ENCODE peak calls at places on chromosomes 16 and 17, in eight cellular contexts. One of them, this sample, is unnamed.

GRCh38 chr17:45451131-45451530 is 18.5 kb upstream of the ARHGAP27 start:
- DNase-seq in breast epithelium: no peak
- DNase-seq in OCI-LY7: peak
- DNase-seq in CD8-positive, alpha-beta T cell: no peak
- DNase-seq in sigmoid colon: peak
- DNase-seq in tibial nerve: no peak
- DNase-seq in astrocyte of the spinal cord: no peak
- DNase-seq in heart right ventricle: no peak
- DNase-seq in this sample: no peak

GRCh38 chr16:73483076-73483791 is 435.3 kb upstream of the ZFHX3 start:
- DNase-seq in breast epithelium: no peak
- DNase-seq in OCI-LY7: no peak
- DNase-seq in CD8-positive, alpha-beta T cell: no peak
- DNase-seq in sigmoid colon: no peak
- DNase-seq in tibial nerve: no peak
- DNase-seq in astrocyte of the spinal cord: no peak
- DNase-seq in heart right ventricle: no peak
- DNase-seq in this sample: no peak

GRCh38 chr16:17335826-17336492 is 134.8 kb downstream of the XYLT1 start:
- DNase-seq in breast epithelium: no peak
- DNase-seq in OCI-LY7: no peak
- DNase-seq in CD8-positive, alpha-beta T cell: no peak
- DNase-seq in sigmoid colon: peak
- DNase-seq in tibial nerve: no peak
- DNase-seq in astrocyte of the spinal cord: no peak
- DNase-seq in heart right ventricle: no peak
- DNase-seq in this sample: no peak

GRCh38 chr17:40499551-40500189 is 1.8 kb downstream of the TNS4 start:
- DNase-seq in breast epithelium: peak
- DNase-seq in OCI-LY7: no peak
- DNase-seq in CD8-positive, alpha-beta T cell: no peak
- DNase-seq in sigmoid colon: peak
- DNase-seq in tibial nerve: peak
- DNase-seq in astrocyte of the spinal cord: peak
- DNase-seq in heart right ventricle: peak
- DNase-seq in this sample: peak

GRCh38 chr16:3152273-3153076 is 17.6 kb downstream of the ZNF213 start:
- DNase-seq in breast epithelium: peak
- DNase-seq in OCI-LY7: peak
- DNase-seq in CD8-positive, alpha-beta T cell: peak
- DNase-seq in sigmoid colon: peak
- DNase-seq in tibial nerve: peak
- DNase-seq in astrocyte of the spinal cord: peak
- DNase-seq in heart right ventricle: peak
- DNase-seq in this sample: peak

GRCh38 chr17:80938556-80938955 is 53.1 kb upstream of the CHMP6 start:
- DNase-seq in breast epithelium: no peak
- DNase-seq in OCI-LY7: no peak
- DNase-seq in CD8-positive, alpha-beta T cell: no peak
- DNase-seq in sigmoid colon: no peak
- DNase-seq in tibial nerve: no peak
- DNase-seq in astrocyte of the spinal cord: no peak
- DNase-seq in heart right ventricle: no peak
- DNase-seq in this sample: no peak

GRCh38 chr17:72393553-72393952 is 272.7 kb downstream of the SOX9 start:
- DNase-seq in breast epithelium: no peak
- DNase-seq in OCI-LY7: no peak
- DNase-seq in CD8-positive, alpha-beta T cell: no peak
- DNase-seq in sigmoid colon: no peak
- DNase-seq in tibial nerve: no peak
- DNase-seq in astrocyte of the spinal cord: peak
- DNase-seq in heart right ventricle: no peak
- DNase-seq in this sample: peak

GRCh38 chr17:57459286-57459915 is 203.1 kb downstream of the MSI2 start:
- DNase-seq in breast epithelium: no peak
- DNase-seq in OCI-LY7: no peak
- DNase-seq in CD8-positive, alpha-beta T cell: no peak
- DNase-seq in sigmoid colon: no peak
- DNase-seq in tibial nerve: no peak
- DNase-seq in astrocyte of the spinal cord: peak
- DNase-seq in heart right ventricle: no peak
- DNase-seq in this sample: peak

GRCh38 chr16:24771132-24771778 is 41.8 kb downstream of the TNRC6A start:
- DNase-seq in breast epithelium: no peak
- DNase-seq in OCI-LY7: no peak
- DNase-seq in CD8-positive, alpha-beta T cell: no peak
- DNase-seq in sigmoid colon: no peak
- DNase-seq in tibial nerve: no peak
- DNase-seq in astrocyte of the spinal cord: peak
- DNase-seq in heart right ventricle: no peak
- DNase-seq in this sample: peak

GRCh38 chr17:20256144-20256543 is 211.2 kb downstream of the LGALS9B start:
- DNase-seq in breast epithelium: no peak
- DNase-seq in OCI-LY7: no peak
- DNase-seq in CD8-positive, alpha-beta T cell: no peak
- DNase-seq in sigmoid colon: no peak
- DNase-seq in tibial nerve: no peak
- DNase-seq in astrocyte of the spinal cord: no peak
- DNase-seq in heart right ventricle: no peak
- DNase-seq in this sample: no peak

GRCh38 chr16:49726155-49726554 is 129.8 kb downstream of the ZNF423 start:
- DNase-seq in breast epithelium: no peak
- DNase-seq in OCI-LY7: no peak
- DNase-seq in CD8-positive, alpha-beta T cell: no peak
- DNase-seq in sigmoid colon: no peak
- DNase-seq in tibial nerve: no peak
- DNase-seq in astrocyte of the spinal cord: no peak
- DNase-seq in heart right ventricle: no peak
- DNase-seq in this sample: no peak

GRCh38 chr17:77332034-77332971 is 191.5 kb downstream of the SEC14L1 start:
- DNase-seq in breast epithelium: peak
- DNase-seq in OCI-LY7: peak
- DNase-seq in CD8-positive, alpha-beta T cell: no peak
- DNase-seq in sigmoid colon: peak
- DNase-seq in tibial nerve: no peak
- DNase-seq in astrocyte of the spinal cord: peak
- DNase-seq in heart right ventricle: no peak
- DNase-seq in this sample: no peak

GRCh38 chr17:82367724-82368524 is 3.6 kb upstream of the UTS2R start:
- DNase-seq in breast epithelium: no peak
- DNase-seq in OCI-LY7: peak
- DNase-seq in CD8-positive, alpha-beta T cell: no peak
- DNase-seq in sigmoid colon: no peak
- DNase-seq in tibial nerve: no peak
- DNase-seq in astrocyte of the spinal cord: no peak
- DNase-seq in heart right ventricle: no peak
- DNase-seq in this sample: no peak

GRCh38 chr16:23149993-23150364 is 727 bp upstream of the USP31 start:
- DNase-seq in breast epithelium: no peak
- DNase-seq in OCI-LY7: no peak
- DNase-seq in CD8-positive, alpha-beta T cell: no peak
- DNase-seq in sigmoid colon: no peak
- DNase-seq in tibial nerve: no peak
- DNase-seq in astrocyte of the spinal cord: no peak
- DNase-seq in heart right ventricle: no peak
- DNase-seq in this sample: no peak

GRCh38 chr16:11328172-11329079 is 16.8 kb upstream of the RMI2 start:
- DNase-seq in breast epithelium: no peak
- DNase-seq in OCI-LY7: peak
- DNase-seq in CD8-positive, alpha-beta T cell: peak
- DNase-seq in sigmoid colon: peak
- DNase-seq in tibial nerve: peak
- DNase-seq in astrocyte of the spinal cord: peak
- DNase-seq in heart right ventricle: peak
- DNase-seq in this sample: peak

GRCh38 chr17:50601789-50602375 is 32.8 kb upstream of the ABCC3 start:
- DNase-seq in breast epithelium: no peak
- DNase-seq in OCI-LY7: no peak
- DNase-seq in CD8-positive, alpha-beta T cell: no peak
- DNase-seq in sigmoid colon: no peak
- DNase-seq in tibial nerve: no peak
- DNase-seq in astrocyte of the spinal cord: no peak
- DNase-seq in heart right ventricle: no peak
- DNase-seq in this sample: no peak

GRCh38 chr16:72938426-72939164 is 109.3 kb downstream of the ZFHX3 start:
- DNase-seq in breast epithelium: peak
- DNase-seq in OCI-LY7: no peak
- DNase-seq in CD8-positive, alpha-beta T cell: no peak
- DNase-seq in sigmoid colon: peak
- DNase-seq in tibial nerve: peak
- DNase-seq in astrocyte of the spinal cord: peak
- DNase-seq in heart right ventricle: peak
- DNase-seq in this sample: peak

DNA sequence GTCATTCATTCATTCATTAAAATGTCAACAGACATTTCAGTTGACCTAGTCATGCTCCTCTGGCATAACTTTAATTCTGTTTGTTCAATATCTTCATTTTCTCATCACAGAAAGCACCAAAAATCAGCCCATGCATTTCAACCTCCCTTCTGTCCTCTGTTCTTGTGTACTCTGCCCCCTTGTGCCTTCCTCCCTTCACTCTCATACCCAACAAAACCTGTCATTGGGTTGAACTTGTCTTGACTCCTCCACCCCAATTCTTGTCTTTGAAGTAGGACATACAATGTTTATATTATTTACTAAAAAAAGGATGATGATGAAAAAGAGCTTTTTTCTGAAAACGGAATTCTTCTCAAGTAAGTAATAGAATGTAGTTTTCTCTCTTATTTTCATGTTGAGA is 43.8 kb downstream of the COX10 start:
- DNase-seq in breast epithelium: no peak
- DNase-seq in OCI-LY7: no peak
- DNase-seq in CD8-positive, alpha-beta T cell: no peak
- DNase-seq in sigmoid colon: no peak
- DNase-seq in tibial nerve: no peak
- DNase-seq in astrocyte of the spinal cord: no peak
- DNase-seq in heart right ventricle: no peak
- DNase-seq in this sample: no peak
- TF ChIP-seq CTCF in breast epithelium: no peak
- TF ChIP-seq CTCF in OCI-LY7: peak
- TF ChIP-seq CTCF in CD8-positive, alpha-beta T cell: no peak
- TF ChIP-seq CTCF in sigmoid colon: no peak
- TF ChIP-seq CTCF in tibial nerve: no peak
- TF ChIP-seq CTCF in astrocyte of the spinal cord: no peak
- TF ChIP-seq CTCF in heart right ventricle: no peak
- TF ChIP-seq CTCF in this sample: no peak

GRCh38 chr16:87421369-87421912 is 29.3 kb downstream of the MAP1LC3B start:
- DNase-seq in breast epithelium: no peak
- DNase-seq in OCI-LY7: no peak
- DNase-seq in CD8-positive, alpha-beta T cell: no peak
- DNase-seq in sigmoid colon: no peak
- DNase-seq in tibial nerve: no peak
- DNase-seq in astrocyte of the spinal cord: no peak
- DNase-seq in heart right ventricle: no peak
- DNase-seq in this sample: no peak

GRCh38 chr16:87419971-87420370 is 27.8 kb downstream of the MAP1LC3B start:
- DNase-seq in breast epithelium: no peak
- DNase-seq in OCI-LY7: no peak
- DNase-seq in CD8-positive, alpha-beta T cell: no peak
- DNase-seq in sigmoid colon: peak
- DNase-seq in tibial nerve: no peak
- DNase-seq in astrocyte of the spinal cord: no peak
- DNase-seq in heart right ventricle: no peak
- DNase-seq in this sample: no peak

GRCh38 chr16:87418644-87419043 is 26.5 kb downstream of the MAP1LC3B start:
- DNase-seq in breast epithelium: no peak
- DNase-seq in OCI-LY7: no peak
- DNase-seq in CD8-positive, alpha-beta T cell: no peak
- DNase-seq in sigmoid colon: no peak
- DNase-seq in tibial nerve: no peak
- DNase-seq in astrocyte of the spinal cord: no peak
- DNase-seq in heart right ventricle: no peak
- DNase-seq in this sample: no peak

GRCh38 chr16:87422106-87422505 is 30.0 kb downstream of the MAP1LC3B start:
- DNase-seq in breast epithelium: no peak
- DNase-seq in OCI-LY7: no peak
- DNase-seq in CD8-positive, alpha-beta T cell: no peak
- DNase-seq in sigmoid colon: peak
- DNase-seq in tibial nerve: no peak
- DNase-seq in astrocyte of the spinal cord: no peak
- DNase-seq in heart right ventricle: no peak
- DNase-seq in this sample: no peak

DNA sequence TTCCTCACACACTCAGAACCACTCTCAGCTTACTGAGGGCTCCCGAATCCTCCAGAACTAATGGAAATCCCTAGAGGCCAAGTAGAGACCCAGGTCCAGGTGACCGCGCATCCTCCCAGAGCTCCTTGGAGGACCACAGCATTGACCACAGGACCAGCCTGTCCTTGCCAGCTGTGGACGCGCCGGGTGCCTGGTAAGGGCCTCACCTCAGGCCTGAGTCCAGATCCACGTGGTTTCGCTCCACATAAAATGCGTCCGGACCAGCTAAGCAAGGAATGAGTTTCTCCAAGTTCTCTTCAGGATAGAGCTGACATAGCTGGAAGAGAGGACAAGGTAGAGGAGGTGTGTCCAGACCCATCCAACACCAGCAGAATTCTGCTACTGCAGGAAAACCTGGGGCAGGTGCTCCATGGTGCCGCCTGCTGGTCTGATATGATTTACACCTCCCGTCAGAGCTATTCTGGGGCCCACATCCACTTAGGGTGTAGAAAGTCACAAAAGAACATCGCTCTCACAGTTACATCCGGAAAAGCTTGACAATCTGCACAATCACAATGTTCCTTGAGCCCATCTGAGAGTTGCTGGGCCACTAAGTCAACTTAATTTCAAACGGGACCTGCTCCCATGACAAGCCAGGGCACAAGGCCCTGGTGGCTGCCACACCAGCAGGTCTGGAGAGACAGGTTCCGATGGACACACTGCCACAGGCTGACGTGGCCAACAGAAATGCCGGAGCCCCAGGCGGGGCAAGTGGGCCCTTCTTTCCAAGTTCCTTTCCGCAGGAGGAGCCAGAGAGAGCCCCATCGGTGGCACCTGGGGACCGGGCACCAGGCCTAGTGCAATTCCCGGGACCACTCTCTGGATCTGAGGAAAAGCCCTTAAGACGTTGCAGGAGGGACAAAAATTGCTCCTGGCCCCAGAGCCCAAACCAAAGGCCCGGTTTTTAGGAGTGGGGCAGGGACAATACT is 28.5 kb downstream of the MAP1LC3B start:
- DNase-seq in breast epithelium: no peak
- DNase-seq in OCI-LY7: peak
- DNase-seq in CD8-positive, alpha-beta T cell: no peak
- DNase-seq in sigmoid colon: peak
- DNase-seq in tibial nerve: no peak
- DNase-seq in astrocyte of the spinal cord: no peak
- DNase-seq in heart right ventricle: no peak
- DNase-seq in this sample: no peak
- TF ChIP-seq CTCF in breast epithelium: no peak
- TF ChIP-seq CTCF in OCI-LY7: peak
- TF ChIP-seq CTCF in CD8-positive, alpha-beta T cell: no peak
- TF ChIP-seq CTCF in sigmoid colon: no peak
- TF ChIP-seq CTCF in tibial nerve: no peak
- TF ChIP-seq CTCF in astrocyte of the spinal cord: no peak
- TF ChIP-seq CTCF in heart right ventricle: no peak
- TF ChIP-seq CTCF in this sample: peak

GRCh38 chr17:67360880-67361279 is 5.5 kb downstream of the PSMD12 start:
- DNase-seq in breast epithelium: no peak
- DNase-seq in OCI-LY7: no peak
- DNase-seq in CD8-positive, alpha-beta T cell: no peak
- DNase-seq in sigmoid colon: no peak
- DNase-seq in tibial nerve: no peak
- DNase-seq in astrocyte of the spinal cord: no peak
- DNase-seq in heart right ventricle: no peak
- DNase-seq in this sample: no peak
- TF ChIP-seq CTCF in breast epithelium: no peak
- TF ChIP-seq CTCF in OCI-LY7: no peak
- TF ChIP-seq CTCF in CD8-positive, alpha-beta T cell: no peak
- TF ChIP-seq CTCF in sigmoid colon: no peak
- TF ChIP-seq CTCF in tibial nerve: no peak
- TF ChIP-seq CTCF in astrocyte of the spinal cord: no peak
- TF ChIP-seq CTCF in heart right ventricle: no peak
- TF ChIP-seq CTCF in this sample: no peak

GRCh38 chr17:29383687-29384086 is 6.5 kb upstream of the TAOK1 start:
- DNase-seq in breast epithelium: no peak
- DNase-seq in OCI-LY7: no peak
- DNase-seq in CD8-positive, alpha-beta T cell: no peak
- DNase-seq in sigmoid colon: no peak
- DNase-seq in tibial nerve: no peak
- DNase-seq in astrocyte of the spinal cord: no peak
- DNase-seq in heart right ventricle: no peak
- DNase-seq in this sample: peak
- TF ChIP-seq CTCF in breast epithelium: no peak
- TF ChIP-seq CTCF in OCI-LY7: no peak
- TF ChIP-seq CTCF in CD8-positive, alpha-beta T cell: no peak
- TF ChIP-seq CTCF in sigmoid colon: no peak
- TF ChIP-seq CTCF in tibial nerve: no peak
- TF ChIP-seq CTCF in astrocyte of the spinal cord: no peak
- TF ChIP-seq CTCF in heart right ventricle: no peak
- TF ChIP-seq CTCF in this sample: no peak